ENCODE peak calls at places on chromosomes 7 and 10, in ten cellular contexts. Y is mesenteric fat pad; W is foreskin fibroblast; A is DMS153; T is NCI-H2081 treated with DMSO at 0.1 percent for 48 hours; H is stimulated activated CD4-positive, alpha-beta T cell treated with anti-CD3 and anti-CD28 coated beads, Interleukin-2, amount 100 ng/mL, for 48 hours; D is right lobe of liver; S is stimulated activated CD8-positive, alpha-beta memory T cell treated with anti-CD3 and anti-CD28 coated beads, Interleukin-12 subunit alpha, Interleukin-12 subunit beta, amount 100 ng/mL, for 1 hour; J is fibroblast of lung; V is NCI-H146. I is an unnamed sample.

GRCh38 chr10:97518601-97519043 is 19.9 kb downstream of the UBTD1 start:
- DNase-seq in T (no peak), W (peak; percentile 56), J (no peak), H (no peak), V (no peak), S (no peak), A (no peak), Y (no peak), D (no peak), I (no peak)

GRCh38 chr7:139431459-139431858 is 52.0 kb downstream of the KLRG2 start:
- DNase-seq in Y (no peak), H (no peak), J (peak; percentile 40), S (no peak), A (no peak), V (no peak), T (no peak), W (no peak), D (no peak), I (no peak)

GRCh38 chr7:18003286-18003685 is 24.4 kb downstream of the PRPS1L1 start:
- DNase-seq in V (no peak), J (no peak), H (no peak), D (no peak), S (no peak), A (no peak), Y (no peak), T (no peak), W (no peak), I (no peak)

GRCh38 chr7:5420108-5420840 is 3.4 kb downstream of the TNRC18 start:
- DNase-seq in S (no peak), D (peak; percentile 70), A (no peak), W (peak; percentile 30), H (no peak), T (no peak), Y (no peak), V (no peak), J (peak; percentile 15), I (no peak)

GRCh38 chr7:75019800-75020199 is 53.8 kb downstream of the RCC1L start:
- DNase-seq in W (no peak), H (no peak), Y (no peak), T (no peak), S (no peak), V (no peak), D (no peak), A (no peak), J (no peak), I (no peak)

GRCh38 chr10:118112496-118113125 is 65.9 kb upstream of the RAB11FIP2 start:
- DNase-seq in V (no peak), D (no peak), J (no peak), Y (no peak), S (no peak), A (no peak), W (no peak), H (no peak), T (no peak), I (peak; percentile 54)

GRCh38 chr10:59750155-59750945 is 2.9 kb downstream of the MRLN start:
- DNase-seq in D (no peak), S (no peak), T (no peak), Y (no peak), V (no peak), A (no peak), J (peak; percentile 46), H (no peak), W (peak; percentile 16), I (no peak)

GRCh38 chr7:121994625-121995410 is 121.9 kb downstream of the PTPRZ1 start:
- DNase-seq in T (peak; percentile 79), W (peak; percentile 75), V (peak; percentile 73), H (peak; percentile 44), S (no peak), Y (no peak), J (peak; percentile 69), D (no peak), A (peak; percentile 67), I (no peak)

GRCh38 chr7:100469227-100470044 is 5.4 kb upstream of the SPACDR start:
- DNase-seq in J (peak; percentile 45), W (peak; percentile 87), T (no peak), S (peak; percentile 76), A (peak; percentile 30), H (peak; percentile 91), Y (peak; percentile 95), D (peak; percentile 88), V (peak; percentile 71), I (peak; percentile 88)

GRCh38 chr10:101616415-101617101 is 28.4 kb downstream of the DPCD start:
- DNase-seq in S (no peak), D (no peak), A (no peak), H (no peak), T (no peak), W (no peak), V (no peak), J (no peak), Y (peak; percentile 68), I (no peak)

GRCh38 chr7:77765906-77766800 is 32.1 kb downstream of the TMEM60 start:
- DNase-seq in A (no peak), H (no peak), S (no peak), J (peak; percentile 51), V (no peak), W (peak; percentile 18), D (no peak), T (no peak), Y (no peak), I (no peak)

GRCh38 chr7:30173058-30173897 is 38.5 kb downstream of the MTURN start:
- DNase-seq in Y (no peak), S (no peak), W (peak; percentile 98), A (peak; percentile 84), V (peak; percentile 98), J (peak; percentile 86), D (no peak), T (peak; percentile 96), H (no peak), I (peak; percentile 77)

GRCh38 chr10:68171539-68172080 is 60.3 kb downstream of the ATOH7 start:
- DNase-seq in A (no peak), D (no peak), T (no peak), Y (no peak), J (no peak), H (no peak), S (no peak), W (no peak), V (no peak), I (no peak)

I was measured in ureter.